ENCODE peak calls at places on chromosomes 11 and 22, in nine cellular contexts. One of them, this sample, is unnamed.

GRCh38 chr11:72583616-72584292 is 90.5 kb downstream of the PDE2A start:
- DNase-seq in T-helper 1 cell: no peak
- DNase-seq in substantia nigra: no peak
- DNase-seq in Peyer's patch: peak
- DNase-seq in Panc1: no peak
- DNase-seq in GM04504: no peak
- DNase-seq in kidney: peak
- DNase-seq in activated CD4-positive, CD25-positive, alpha-beta regulatory T cell: no peak
- DNase-seq in A172: no peak
- DNase-seq in this sample: no peak

GRCh38 chr11:35343033-35343598 is 76.2 kb downstream of the SLC1A2 start:
- DNase-seq in substantia nigra: no peak
- DNase-seq in kidney: no peak
- DNase-seq in A172: no peak
- DNase-seq in activated CD4-positive, CD25-positive, alpha-beta regulatory T cell: peak
- DNase-seq in T-helper 1 cell: peak
- DNase-seq in GM04504: no peak
- DNase-seq in Panc1: no peak
- DNase-seq in Peyer's patch: no peak
- DNase-seq in this sample: no peak

GRCh38 chr11:130050272-130050671 is 19.4 kb upstream of the APLP2 start:
- DNase-seq in substantia nigra: no peak
- DNase-seq in T-helper 1 cell: no peak
- DNase-seq in Panc1: no peak
- DNase-seq in A172: no peak
- DNase-seq in kidney: no peak
- DNase-seq in activated CD4-positive, CD25-positive, alpha-beta regulatory T cell: no peak
- DNase-seq in Peyer's patch: no peak
- DNase-seq in GM04504: no peak
- DNase-seq in this sample: no peak

GRCh38 chr22:34430386-34430785 is 510.1 kb upstream of the LARGE1 start:
- DNase-seq in Panc1: no peak
- DNase-seq in A172: no peak
- DNase-seq in Peyer's patch: no peak
- DNase-seq in activated CD4-positive, CD25-positive, alpha-beta regulatory T cell: no peak
- DNase-seq in substantia nigra: no peak
- DNase-seq in GM04504: no peak
- DNase-seq in T-helper 1 cell: no peak
- DNase-seq in kidney: no peak
- DNase-seq in this sample: no peak

GRCh38 chr22:26416670-26417270 is 12.3 kb upstream of the ASPHD2 start:
- DNase-seq in T-helper 1 cell: no peak
- DNase-seq in substantia nigra: no peak
- DNase-seq in Peyer's patch: no peak
- DNase-seq in A172: peak
- DNase-seq in Panc1: no peak
- DNase-seq in GM04504: peak
- DNase-seq in activated CD4-positive, CD25-positive, alpha-beta regulatory T cell: no peak
- DNase-seq in kidney: no peak
- DNase-seq in this sample: no peak

GRCh38 chr11:78684377-78684776 is 109.7 kb upstream of the NARS2 start:
- DNase-seq in substantia nigra: no peak
- DNase-seq in A172: no peak
- DNase-seq in kidney: no peak
- DNase-seq in Peyer's patch: no peak
- DNase-seq in activated CD4-positive, CD25-positive, alpha-beta regulatory T cell: no peak
- DNase-seq in Panc1: no peak
- DNase-seq in GM04504: no peak
- DNase-seq in T-helper 1 cell: no peak
- DNase-seq in this sample: no peak

GRCh38 chr22:25134028-25134427 is 65.6 kb upstream of the CRYBB3 start:
- DNase-seq in Panc1: no peak
- DNase-seq in T-helper 1 cell: no peak
- DNase-seq in A172: no peak
- DNase-seq in substantia nigra: no peak
- DNase-seq in Peyer's patch: no peak
- DNase-seq in kidney: no peak
- DNase-seq in activated CD4-positive, CD25-positive, alpha-beta regulatory T cell: no peak
- DNase-seq in GM04504: no peak
- DNase-seq in this sample: no peak

GRCh38 chr11:113105584-113105983 is 144.4 kb downstream of the NCAM1 start:
- DNase-seq in Panc1: no peak
- DNase-seq in GM04504: no peak
- DNase-seq in activated CD4-positive, CD25-positive, alpha-beta regulatory T cell: no peak
- DNase-seq in substantia nigra: no peak
- DNase-seq in kidney: no peak
- DNase-seq in T-helper 1 cell: no peak
- DNase-seq in A172: peak
- DNase-seq in Peyer's patch: no peak
- DNase-seq in this sample: no peak

GRCh38 chr11:62835336-62835735 is 2.7 kb upstream of the TEX54 start:
- DNase-seq in GM04504: no peak
- DNase-seq in T-helper 1 cell: no peak
- DNase-seq in Peyer's patch: no peak
- DNase-seq in activated CD4-positive, CD25-positive, alpha-beta regulatory T cell: no peak
- DNase-seq in substantia nigra: no peak
- DNase-seq in kidney: no peak
- DNase-seq in Panc1: no peak
- DNase-seq in A172: no peak
- DNase-seq in this sample: no peak

GRCh38 chr11:85918910-85919794 is 64.0 kb downstream of the CCDC83 start:
- DNase-seq in A172: no peak
- DNase-seq in substantia nigra: no peak
- DNase-seq in Panc1: no peak
- DNase-seq in Peyer's patch: no peak
- DNase-seq in activated CD4-positive, CD25-positive, alpha-beta regulatory T cell: no peak
- DNase-seq in T-helper 1 cell: no peak
- DNase-seq in kidney: no peak
- DNase-seq in GM04504: no peak
- DNase-seq in this sample: no peak

GRCh38 chr22:19430890-19431541 is 517 bp downstream of the HIRA start:
- DNase-seq in T-helper 1 cell: no peak
- DNase-seq in kidney: peak
- DNase-seq in A172: no peak
- DNase-seq in Panc1: no peak
- DNase-seq in substantia nigra: peak
- DNase-seq in activated CD4-positive, CD25-positive, alpha-beta regulatory T cell: no peak
- DNase-seq in Peyer's patch: peak
- DNase-seq in GM04504: no peak
- DNase-seq in this sample: no peak

GRCh38 chr22:29690481-29690880 is 29.3 kb upstream of the CABP7 start:
- DNase-seq in GM04504: peak
- DNase-seq in kidney: no peak
- DNase-seq in Peyer's patch: no peak
- DNase-seq in A172: no peak
- DNase-seq in T-helper 1 cell: no peak
- DNase-seq in substantia nigra: no peak
- DNase-seq in activated CD4-positive, CD25-positive, alpha-beta regulatory T cell: no peak
- DNase-seq in Panc1: no peak
- DNase-seq in this sample: no peak

GRCh38 chr11:86811637-86812321 is 11.4 kb downstream of the PRSS23 start:
- DNase-seq in Peyer's patch: no peak
- DNase-seq in Panc1: no peak
- DNase-seq in substantia nigra: no peak
- DNase-seq in A172: peak
- DNase-seq in kidney: no peak
- DNase-seq in GM04504: no peak
- DNase-seq in T-helper 1 cell: no peak
- DNase-seq in activated CD4-positive, CD25-positive, alpha-beta regulatory T cell: no peak
- DNase-seq in this sample: no peak

This sample was measured in effector CD8-positive, alpha-beta T cell.